ENCODE peak calls at places on chromosomes 12 and 14, in ten cellular contexts. A, D, J, R, Z, Q, U, W, E and K are unnamed samples.

GRCh38 chr12:630656-631632 is 32.3 kb downstream of the NINJ2 start:
- DNase-seq in A (peak), D (no peak), J (no peak), R (peak), Z (peak), Q (peak), U (peak), W (no peak), E (peak), K (no peak)

GRCh38 chr14:45678163-45678562 is 425.2 kb upstream of the MIS18BP1 start:
- DNase-seq in A (no peak), D (no peak), J (no peak), R (no peak), Z (no peak), Q (no peak), U (no peak), W (no peak), E (no peak), K (no peak)

GRCh38 chr12:117114784-117115183 is 15.6 kb upstream of the TESC start:
- DNase-seq in A (no peak), D (no peak), J (no peak), R (no peak), Z (no peak), Q (no peak), U (no peak), W (no peak), E (no peak), K (no peak)

GRCh38 chr12:53624453-53624852 is 1.7 kb downstream of the ATF7 start:
- DNase-seq in A (no peak), D (no peak), J (no peak), R (no peak), Z (no peak), Q (no peak), U (no peak), W (no peak), E (no peak), K (no peak)

GRCh38 chr14:49483266-49483665 is 102.9 kb downstream of the RPS29 start:
- DNase-seq in A (no peak), D (no peak), J (no peak), R (no peak), Z (no peak), Q (no peak), U (no peak), W (no peak), E (no peak), K (no peak)

GRCh38 chr14:69351911-69352310 is 46.2 kb downstream of the ERH start:
- DNase-seq in A (no peak), D (no peak), J (no peak), R (no peak), Z (no peak), Q (no peak), U (no peak), W (no peak), E (no peak), K (no peak)

GRCh38 chr14:76938092-76938500 is 90.4 kb downstream of the IRF2BPL start:
- DNase-seq in A (no peak), D (no peak), J (no peak), R (no peak), Z (no peak), Q (no peak), U (no peak), W (no peak), E (no peak), K (no peak)

GRCh38 chr12:86727151-86727550 is 471.0 kb upstream of the MGAT4C start:
- DNase-seq in A (no peak), D (peak), J (peak), R (no peak), Z (no peak), Q (no peak), U (no peak), W (no peak), E (no peak), K (peak)

GRCh38 chr12:43835656-43836454 is at the start of gene TMEM117:
- DNase-seq in A (peak), D (no peak), J (peak), R (peak), Z (peak), Q (peak), U (peak), W (no peak), E (peak), K (peak)

GRCh38 chr12:42222724-42223123 is 15.3 kb downstream of the YAF2 start:
- DNase-seq in A (no peak), D (no peak), J (no peak), R (no peak), Z (no peak), Q (no peak), U (no peak), W (no peak), E (no peak), K (no peak)

GRCh38 chr12:118816296-118816695 is 165.0 kb upstream of the SRRM4 start:
- DNase-seq in A (no peak), D (no peak), J (no peak), R (no peak), Z (no peak), Q (no peak), U (no peak), W (no peak), E (no peak), K (no peak)

GRCh38 chr12:126069549-126070165 is 1004.4 kb downstream of the AACS start:
- DNase-seq in A (no peak), D (peak), J (peak), R (peak), Z (peak), Q (no peak), U (peak), W (peak), E (peak), K (peak)

GRCh38 chr14:64930085-64930843 is 12.3 kb downstream of the GPX2 start:
- DNase-seq in A (no peak), D (no peak), J (no peak), R (no peak), Z (no peak), Q (no peak), U (no peak), W (no peak), E (no peak), K (no peak)

GRCh38 chr14:105148604-105149145 is 19.9 kb downstream of the JAG2 start:
- DNase-seq in A (no peak), D (no peak), J (no peak), R (peak), Z (no peak), Q (no peak), U (no peak), W (no peak), E (no peak), K (no peak)

GRCh38 chr14:77025744-77026165 is 2.8 kb downstream of the IRF2BPL start:
- DNase-seq in A (no peak), D (no peak), J (peak), R (peak), Z (no peak), Q (no peak), U (no peak), W (no peak), E (no peak), K (no peak)

GRCh38 chr12:59036973-59037807 is 116.9 kb upstream of the LRIG3 start:
- DNase-seq in A (no peak), D (no peak), J (no peak), R (no peak), Z (no peak), Q (no peak), U (no peak), W (no peak), E (no peak), K (no peak)

GRCh38 chr12:53807322-53807721 is 55.5 kb upstream of the CISTR start:
- DNase-seq in A (no peak), D (no peak), J (no peak), R (no peak), Z (no peak), Q (no peak), U (no peak), W (no peak), E (no peak), K (no peak)

GRCh38 chr12:10718279-10718821 is 4.8 kb downstream of the YBX3 start:
- DNase-seq in A (no peak), D (peak), J (no peak), R (no peak), Z (no peak), Q (no peak), U (no peak), W (no peak), E (no peak), K (no peak)

GRCh38 chr12:22412581-22412980 is 78.1 kb upstream of the ST8SIA1 start:
- DNase-seq in A (no peak), D (no peak), J (no peak), R (no peak), Z (no peak), Q (no peak), U (no peak), W (peak), E (no peak), K (no peak)

GRCh38 chr12:112236786-112237185 is 111.4 kb downstream of the TRAFD1 start:
- DNase-seq in A (no peak), D (no peak), J (no peak), R (peak), Z (no peak), Q (no peak), U (no peak), W (no peak), E (no peak), K (no peak)

GRCh38 chr12:24600996-24601395 is 347.9 kb downstream of the BCAT1 start:
- DNase-seq in A (no peak), D (peak), J (no peak), R (no peak), Z (no peak), Q (no peak), U (no peak), W (peak), E (no peak), K (no peak)

GRCh38 chr12:93776581-93777018 is 99.4 kb downstream of the CRADD start:
- DNase-seq in A (no peak), D (peak), J (no peak), R (no peak), Z (no peak), Q (no peak), U (no peak), W (peak), E (no peak), K (no peak)

GRCh38 chr12:94641283-94641682 is 9.1 kb downstream of the TMCC3 start:
- DNase-seq in A (no peak), D (no peak), J (no peak), R (no peak), Z (no peak), Q (no peak), U (no peak), W (no peak), E (no peak), K (no peak)

GRCh38 chr12:1881936-1882335 is 36.5 kb downstream of the CACNA2D4 start:
- DNase-seq in A (no peak), D (no peak), J (no peak), R (peak), Z (no peak), Q (no peak), U (no peak), W (no peak), E (no peak), K (no peak)

GRCh38 chr14:88871429-88871828 is 47.0 kb downstream of the TTC8 start:
- DNase-seq in A (no peak), D (no peak), J (no peak), R (no peak), Z (no peak), Q (no peak), U (no peak), W (no peak), E (no peak), K (no peak)

GRCh38 chr14:53127832-53128231 is 25.3 kb downstream of the DDHD1 start:
- DNase-seq in A (no peak), D (no peak), J (no peak), R (no peak), Z (no peak), Q (no peak), U (no peak), W (no peak), E (no peak), K (no peak)